ENCODE peak calls at places on chromosome 16, in seven cellular contexts. O, M, H, I, W, N and L are unnamed samples.

GRCh38 chr16:1048442-1049112 is 24.0 kb upstream of the SSTR5 start:
- DNase-seq in O (no peak), M (no peak), N (peak), I (no peak), W (no peak), H (no peak), L (no peak)

GRCh38 chr16:50697881-50698767 is 4.7 kb downstream of the NOD2 start:
- DNase-seq in M (peak), W (no peak), I (no peak), N (peak), H (no peak), O (no peak), L (peak)

GRCh38 chr16:87602005-87602790 is at the start of gene JPH3:
- DNase-seq in M (no peak), O (no peak), N (no peak), I (no peak), H (no peak), W (no peak), L (no peak)

GRCh38 chr16:66894948-66895696 is 14.8 kb downstream of the PDP2 start:
- DNase-seq in O (no peak), N (peak), M (peak), H (peak), I (peak), W (peak), L (peak)

GRCh38 chr16:67017451-67017750 is 11.5 kb upstream of the CBFB start:
- DNase-seq in H (peak), M (no peak), I (no peak), N (no peak), O (no peak), W (no peak), L (no peak)

GRCh38 chr16:66476328-66477027 is 49.4 kb downstream of the BEAN1 start:
- DNase-seq in I (no peak), H (peak), W (no peak), N (no peak), M (peak), O (no peak), L (peak)

GRCh38 chr16:21568502-21569189 is 30.7 kb upstream of the METTL9 start:
- DNase-seq in I (no peak), O (peak), H (peak), M (no peak), N (no peak), W (no peak), L (no peak)

GRCh38 chr16:87464691-87465300 is 28.0 kb downstream of the ZCCHC14 start:
- DNase-seq in N (peak), W (peak), I (peak), O (no peak), H (peak), M (peak), L (peak)

GRCh38 chr16:78576941-78577340 is 477.5 kb downstream of the WWOX start:
- DNase-seq in N (no peak), O (peak), H (no peak), I (no peak), W (no peak), M (no peak), L (no peak)

GRCh38 chr16:57941016-57941656 is 29.8 kb downstream of the CNGB1 start:
- DNase-seq in O (no peak), N (peak), I (peak), M (no peak), H (no peak), W (no peak), L (no peak)

GRCh38 chr16:15653227-15653626 is 3.2 kb downstream of the NDE1 start:
- DNase-seq in W (no peak), I (no peak), M (no peak), O (peak), H (peak), N (peak), L (no peak)

GRCh38 chr16:14628806-14629611 is 1.1 kb downstream of the PARN start:
- DNase-seq in N (no peak), H (no peak), O (no peak), W (no peak), I (no peak), M (peak), L (no peak)

GRCh38 chr16:57276596-57276995 is 7.9 kb downstream of the PLLP start:
- DNase-seq in W (peak), N (no peak), I (no peak), H (no peak), M (no peak), O (peak), L (no peak)

GRCh38 chr16:1492923-1493745 is at the start of gene TELO2:
- DNase-seq in O (peak), N (peak), I (peak), M (peak), W (peak), H (peak), L (peak)

GRCh38 chr16:65909310-65910050 is 457.0 kb upstream of the CDH5 start:
- DNase-seq in M (no peak), O (no peak), W (no peak), H (no peak), N (no peak), I (no peak), L (no peak)

GRCh38 chr16:77459534-77460412 is 24.9 kb upstream of the ADAMTS18 start:
- DNase-seq in W (no peak), H (no peak), O (no peak), N (no peak), M (no peak), I (no peak), L (no peak)

GRCh38 chr16:66344533-66345145 is 21.9 kb upstream of the CDH5 start:
- DNase-seq in N (peak), H (peak), M (peak), O (no peak), I (no peak), W (no peak), L (peak)

GRCh38 chr16:74987027-74987681 is 2.2 kb upstream of the WDR59 start:
- DNase-seq in O (no peak), N (no peak), H (no peak), M (no peak), W (no peak), I (no peak), L (no peak)

GRCh38 chr16:48627148-48627547 is 17.2 kb upstream of the N4BP1 start:
- DNase-seq in O (no peak), W (no peak), N (no peak), I (no peak), H (peak), M (no peak), L (no peak)

GRCh38 chr16:67884684-67885083 is at the start of gene NRN1L:
- DNase-seq in W (peak), I (peak), H (peak), O (no peak), N (peak), M (no peak), L (no peak)

GRCh38 chr16:70638814-70639792 is 7.3 kb upstream of the IL34 start:
- DNase-seq in H (peak), M (no peak), O (no peak), N (peak), W (no peak), I (no peak), L (no peak)
- TF ChIP-seq CTCF in H (no peak), M (no peak), O (no peak), N (no peak), W (no peak), I (no peak), L (no peak)

DNA sequence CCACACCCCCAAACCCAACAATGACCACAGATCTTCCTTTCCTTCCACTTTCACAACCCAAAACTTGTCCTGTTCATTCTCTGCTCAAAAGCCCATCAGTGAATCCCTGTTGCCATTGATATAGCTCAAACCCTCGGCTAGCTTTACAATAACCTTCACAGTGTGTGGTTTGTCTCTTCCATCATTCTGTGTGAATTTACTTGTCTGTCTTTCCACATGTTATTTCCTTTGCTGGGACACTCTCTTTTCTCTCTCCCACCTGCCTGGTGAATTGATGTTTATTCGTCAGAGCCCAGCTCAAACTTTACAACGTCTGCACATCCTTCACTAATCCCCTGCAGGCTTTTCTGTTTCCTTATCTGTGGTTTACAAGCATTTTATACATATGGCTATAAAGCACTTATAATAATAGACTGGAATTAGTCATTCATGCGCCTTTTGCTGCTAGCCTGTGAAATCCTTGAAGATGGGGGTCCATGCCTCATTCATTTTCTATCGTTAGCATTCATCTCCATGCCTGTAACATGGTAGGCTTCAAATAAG is 114.4 kb downstream of the CDH13 start:
- DNase-seq in O (peak), W (no peak), M (no peak), H (no peak), N (no peak), I (no peak), L (no peak)
- TF ChIP-seq CTCF in O (no peak), W (no peak), M (no peak), H (no peak), N (no peak), I (no peak), L (no peak)

GRCh38 chr16:47051031-47051430 is 77.6 kb upstream of the DNAJA2 start:
- DNase-seq in I (no peak), N (no peak), W (no peak), M (no peak), H (no peak), O (no peak), L (no peak)
- TF ChIP-seq CTCF in I (no peak), N (no peak), W (no peak), M (no peak), H (no peak), O (no peak), L (no peak)

DNA sequence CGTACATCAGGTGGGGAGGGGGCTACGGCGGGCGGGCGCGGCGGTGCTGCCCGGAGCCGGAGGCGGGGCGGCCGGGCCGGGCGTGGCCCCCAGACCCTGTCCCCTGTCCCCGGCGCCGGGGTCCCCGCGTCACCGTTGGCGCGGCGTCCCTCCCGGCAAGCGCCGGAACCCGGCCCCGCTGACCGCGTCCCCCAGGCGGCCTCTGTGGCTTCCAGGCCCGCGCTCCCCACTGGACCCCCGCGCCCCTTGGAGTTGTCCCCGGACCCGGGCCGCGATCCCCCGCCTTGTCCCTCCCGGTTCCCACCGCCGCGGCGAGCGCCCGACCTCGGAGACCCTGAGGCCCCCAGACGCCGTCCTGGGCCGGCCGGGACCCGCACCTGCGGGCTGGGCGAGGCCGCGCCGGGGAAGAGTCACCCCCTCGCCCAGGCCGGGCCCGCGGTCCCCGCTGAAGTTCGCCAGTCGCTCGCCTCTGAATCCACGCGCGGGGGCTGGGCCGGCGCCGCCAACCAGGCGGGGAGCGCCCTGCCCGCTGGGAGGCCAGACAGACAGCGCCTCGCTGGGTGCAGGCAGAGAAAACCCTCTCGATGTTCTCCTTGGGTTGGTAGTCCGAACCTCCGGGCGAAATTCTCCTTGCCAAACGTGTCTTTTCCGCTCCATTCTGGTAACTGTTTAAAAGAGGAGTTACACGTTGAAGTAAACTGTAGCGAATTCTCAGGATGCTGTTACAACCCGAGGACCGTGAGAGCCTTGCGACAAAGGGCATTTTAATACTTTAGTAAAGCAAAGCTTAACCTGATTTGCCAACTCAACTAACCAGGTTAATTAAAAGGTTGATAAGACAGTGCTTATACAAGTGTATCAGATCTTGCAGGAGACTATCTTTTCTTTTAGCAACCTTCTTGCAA is 761 bp downstream of the GAN start:
- DNase-seq in I (peak), W (peak), M (peak), N (peak), H (peak), O (no peak), L (peak)
- TF ChIP-seq CTCF in I (no peak), W (no peak), M (no peak), N (peak), H (no peak), O (peak), L (no peak)

GRCh38 chr16:53099318-53100130 is 44.7 kb downstream of the CHD9 start:
- DNase-seq in M (peak), I (peak), O (peak), N (peak), H (peak), W (peak), L (peak)
- TF ChIP-seq CTCF in M (no peak), I (no peak), O (no peak), N (no peak), H (no peak), W (no peak), L (no peak)